ENCODE peak calls at places on chromosome 6, in six cellular contexts. One of them, this sample, is unnamed.

GRCh38 chr6:133774356-133774755 is 114.6 kb upstream of the TCF21 start:
- DNase-seq in GM23338: no peak
- DNase-seq in GM12878: no peak
- DNase-seq in HepG2: no peak
- DNase-seq in K562: no peak
- DNase-seq in H1: no peak
- DNase-seq in this sample: no peak

GRCh38 chr6:162448294-162448693 is 279.3 kb downstream of the PRKN start:
- DNase-seq in GM23338: no peak
- DNase-seq in GM12878: no peak
- DNase-seq in HepG2: no peak
- DNase-seq in K562: no peak
- DNase-seq in H1: no peak
- DNase-seq in this sample: no peak

GRCh38 chr6:835476-836160 is 142.7 kb upstream of the EXOC2 start:
- DNase-seq in GM23338: no peak
- DNase-seq in GM12878: no peak
- DNase-seq in HepG2: no peak
- DNase-seq in K562: no peak
- DNase-seq in H1: no peak
- DNase-seq in this sample: no peak

GRCh38 chr6:15524736-15525401 is 138.0 kb downstream of the DTNBP1 start:
- DNase-seq in GM23338: no peak
- DNase-seq in GM12878: no peak
- DNase-seq in HepG2: no peak
- DNase-seq in K562: no peak
- DNase-seq in H1: no peak
- DNase-seq in this sample: no peak

GRCh38 chr6:151914475-151914874 is 107.0 kb downstream of the ESR1 start:
- DNase-seq in GM23338: peak
- DNase-seq in GM12878: no peak
- DNase-seq in HepG2: peak
- DNase-seq in K562: no peak
- DNase-seq in H1: no peak
- DNase-seq in this sample: no peak

GRCh38 chr6:75563032-75563431 is 38.6 kb upstream of the SENP6 start:
- DNase-seq in GM23338: peak
- DNase-seq in GM12878: no peak
- DNase-seq in HepG2: peak
- DNase-seq in K562: no peak
- DNase-seq in H1: peak
- DNase-seq in this sample: peak

GRCh38 chr6:11631008-11631407 is 93.5 kb downstream of the TMEM170B start:
- DNase-seq in GM23338: no peak
- DNase-seq in GM12878: no peak
- DNase-seq in HepG2: no peak
- DNase-seq in K562: no peak
- DNase-seq in H1: no peak
- DNase-seq in this sample: no peak

GRCh38 chr6:105884426-105884825 is 201.7 kb upstream of the PRDM1 start:
- DNase-seq in GM23338: no peak
- DNase-seq in GM12878: no peak
- DNase-seq in HepG2: no peak
- DNase-seq in K562: no peak
- DNase-seq in H1: no peak
- DNase-seq in this sample: no peak

GRCh38 chr6:71721642-71722041 is 164.7 kb upstream of the RIMS1 start:
- DNase-seq in GM23338: no peak
- DNase-seq in GM12878: no peak
- DNase-seq in HepG2: no peak
- DNase-seq in K562: no peak
- DNase-seq in H1: no peak
- DNase-seq in this sample: no peak

GRCh38 chr6:98828991-98829411 is 5.4 kb upstream of the POU3F2 start:
- DNase-seq in GM23338: peak
- DNase-seq in GM12878: no peak
- DNase-seq in HepG2: no peak
- DNase-seq in K562: no peak
- DNase-seq in H1: no peak
- DNase-seq in this sample: peak

GRCh38 chr6:39956951-39957350 is 22.7 kb upstream of the MOCS1 start:
- DNase-seq in GM23338: no peak
- DNase-seq in GM12878: no peak
- DNase-seq in HepG2: no peak
- DNase-seq in K562: no peak
- DNase-seq in H1: no peak
- DNase-seq in this sample: no peak

GRCh38 chr6:167748046-167748445 is 78.7 kb upstream of the AFDN start:
- DNase-seq in GM23338: no peak
- DNase-seq in GM12878: no peak
- DNase-seq in HepG2: no peak
- DNase-seq in K562: no peak
- DNase-seq in H1: no peak
- DNase-seq in this sample: no peak

GRCh38 chr6:112560651-112561050 is 213.5 kb downstream of the RFPL4B start:
- DNase-seq in GM23338: peak
- DNase-seq in GM12878: no peak
- DNase-seq in HepG2: no peak
- DNase-seq in K562: no peak
- DNase-seq in H1: no peak
- DNase-seq in this sample: no peak

GRCh38 chr6:162294030-162294429 is 433.5 kb downstream of the PRKN start:
- DNase-seq in GM23338: no peak
- DNase-seq in GM12878: no peak
- DNase-seq in HepG2: no peak
- DNase-seq in K562: no peak
- DNase-seq in H1: no peak
- DNase-seq in this sample: no peak

GRCh38 chr6:109874086-109874485 is 104.0 kb upstream of the GPR6 start:
- DNase-seq in GM23338: no peak
- DNase-seq in GM12878: no peak
- DNase-seq in HepG2: no peak
- DNase-seq in K562: no peak
- DNase-seq in H1: no peak
- DNase-seq in this sample: no peak

GRCh38 chr6:36685198-36685919 is 6.8 kb downstream of the CDKN1A start:
- DNase-seq in GM23338: no peak
- DNase-seq in GM12878: no peak
- DNase-seq in HepG2: no peak
- DNase-seq in K562: no peak
- DNase-seq in H1: no peak
- DNase-seq in this sample: no peak

GRCh38 chr6:16925461-16925860 is 164.2 kb upstream of the ATXN1 start:
- DNase-seq in GM23338: no peak
- DNase-seq in GM12878: no peak
- DNase-seq in HepG2: no peak
- DNase-seq in K562: no peak
- DNase-seq in H1: no peak
- DNase-seq in this sample: no peak

GRCh38 chr6:109834131-109834530 is 143.0 kb downstream of the FIG4 start:
- DNase-seq in GM23338: no peak
- DNase-seq in GM12878: no peak
- DNase-seq in HepG2: no peak
- DNase-seq in K562: no peak
- DNase-seq in H1: no peak
- DNase-seq in this sample: no peak

GRCh38 chr6:136539967-136540366 is 10.3 kb downstream of the MAP7 start:
- DNase-seq in GM23338: no peak
- DNase-seq in GM12878: no peak
- DNase-seq in HepG2: no peak
- DNase-seq in K562: no peak
- DNase-seq in H1: no peak
- DNase-seq in this sample: no peak

GRCh38 chr6:122494665-122495272 is 23.2 kb upstream of the SERINC1 start:
- DNase-seq in GM23338: no peak
- DNase-seq in GM12878: no peak
- DNase-seq in HepG2: no peak
- DNase-seq in K562: no peak
- DNase-seq in H1: no peak
- DNase-seq in this sample: no peak

GRCh38 chr6:33438978-33439594 is 15.3 kb upstream of the ZBTB9 start:
- DNase-seq in GM23338: no peak
- DNase-seq in GM12878: no peak
- DNase-seq in HepG2: no peak
- DNase-seq in K562: no peak
- DNase-seq in H1: no peak
- DNase-seq in this sample: no peak

GRCh38 chr6:159249150-159249549 is 80.0 kb downstream of the FNDC1 start:
- DNase-seq in GM23338: no peak
- DNase-seq in GM12878: no peak
- DNase-seq in HepG2: no peak
- DNase-seq in K562: no peak
- DNase-seq in H1: no peak
- DNase-seq in this sample: no peak

GRCh38 chr6:29845405-29846006 is 17.9 kb downstream of the HLA-G start:
- DNase-seq in GM23338: no peak
- DNase-seq in GM12878: peak
- DNase-seq in HepG2: peak
- DNase-seq in K562: no peak
- DNase-seq in H1: no peak
- DNase-seq in this sample: no peak

GRCh38 chr6:137315081-137315480 is 95.9 kb upstream of the IFNGR1 start:
- DNase-seq in GM23338: peak
- DNase-seq in GM12878: no peak
- DNase-seq in HepG2: peak
- DNase-seq in K562: no peak
- DNase-seq in H1: no peak
- DNase-seq in this sample: no peak

GRCh38 chr6:87806635-87807034 is 104.6 kb upstream of the AKIRIN2 start:
- DNase-seq in GM23338: no peak
- DNase-seq in GM12878: no peak
- DNase-seq in HepG2: peak
- DNase-seq in K562: no peak
- DNase-seq in H1: no peak
- DNase-seq in this sample: no peak

GRCh38 chr6:141261672-141262060 is 871.1 kb upstream of the GJE1 start:
- DNase-seq in GM23338: no peak
- DNase-seq in GM12878: no peak
- DNase-seq in HepG2: no peak
- DNase-seq in K562: no peak
- DNase-seq in H1: no peak
- DNase-seq in this sample: no peak

GRCh38 chr6:141258516-141258915 is 874.2 kb upstream of the GJE1 start:
- DNase-seq in GM23338: no peak
- DNase-seq in GM12878: no peak
- DNase-seq in HepG2: no peak
- DNase-seq in K562: no peak
- DNase-seq in H1: no peak
- DNase-seq in this sample: no peak

GRCh38 chr6:141261016-141261671 is 871.6 kb upstream of the GJE1 start:
- DNase-seq in GM23338: no peak
- DNase-seq in GM12878: no peak
- DNase-seq in HepG2: no peak
- DNase-seq in K562: no peak
- DNase-seq in H1: no peak
- DNase-seq in this sample: no peak

GRCh38 chr6:141259832-141260231 is 872.9 kb upstream of the GJE1 start:
- DNase-seq in GM23338: no peak
- DNase-seq in GM12878: no peak
- DNase-seq in HepG2: no peak
- DNase-seq in K562: no peak
- DNase-seq in H1: no peak
- DNase-seq in this sample: no peak

GRCh38 chr6:141260627-141261015 is 872.1 kb upstream of the GJE1 start:
- DNase-seq in GM23338: no peak
- DNase-seq in GM12878: no peak
- DNase-seq in HepG2: no peak
- DNase-seq in K562: no peak
- DNase-seq in H1: no peak
- DNase-seq in this sample: no peak
- TF ChIP-seq CREB1 in GM23338: no peak
- TF ChIP-seq CREB1 in GM12878: no peak
- TF ChIP-seq CREB1 in HepG2: no peak
- TF ChIP-seq CREB1 in K562: no peak
- TF ChIP-seq CREB1 in H1: no peak
- TF ChIP-seq CREB1 in this sample: no peak

GRCh38 chr6:73564578-73565345 is 43.9 kb upstream of the EEF1A1 start:
- DNase-seq in GM23338: no peak
- DNase-seq in GM12878: no peak
- DNase-seq in HepG2: no peak
- DNase-seq in K562: peak
- DNase-seq in H1: no peak
- DNase-seq in this sample: no peak
- TF ChIP-seq CREB1 in GM23338: no peak
- TF ChIP-seq CREB1 in GM12878: no peak
- TF ChIP-seq CREB1 in HepG2: no peak
- TF ChIP-seq CREB1 in K562: no peak
- TF ChIP-seq CREB1 in H1: no peak
- TF ChIP-seq CREB1 in this sample: no peak

DNA sequence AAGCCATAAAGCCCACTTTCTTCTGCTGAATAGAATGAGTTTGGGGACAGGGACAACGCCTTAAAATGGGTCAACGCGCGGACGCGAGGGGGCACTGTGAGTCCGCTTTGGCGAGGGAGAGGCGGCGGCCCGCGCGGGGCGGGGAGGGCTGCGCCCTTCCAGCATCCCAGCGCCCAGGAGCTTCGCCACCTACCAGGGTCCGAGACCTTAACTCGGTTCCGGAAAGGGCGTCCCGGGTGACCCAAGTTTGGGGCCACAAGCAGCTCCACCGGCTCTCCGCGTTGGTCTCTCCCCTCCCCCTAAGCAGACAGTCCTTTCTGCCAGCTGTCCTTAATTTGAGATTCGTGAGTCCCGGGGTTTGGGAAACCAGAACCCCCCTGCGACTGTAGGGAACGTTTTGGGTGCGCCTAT is 1.8 kb upstream of the SAMD5 start:
- DNase-seq in GM23338: peak
- DNase-seq in GM12878: no peak
- DNase-seq in HepG2: peak
- DNase-seq in K562: peak
- DNase-seq in H1: no peak
- DNase-seq in this sample: peak
- TF ChIP-seq CREB1 in GM23338: no peak
- TF ChIP-seq CREB1 in GM12878: no peak
- TF ChIP-seq CREB1 in HepG2: no peak
- TF ChIP-seq CREB1 in K562: no peak
- TF ChIP-seq CREB1 in H1: no peak
- TF ChIP-seq CREB1 in this sample: no peak

DNA sequence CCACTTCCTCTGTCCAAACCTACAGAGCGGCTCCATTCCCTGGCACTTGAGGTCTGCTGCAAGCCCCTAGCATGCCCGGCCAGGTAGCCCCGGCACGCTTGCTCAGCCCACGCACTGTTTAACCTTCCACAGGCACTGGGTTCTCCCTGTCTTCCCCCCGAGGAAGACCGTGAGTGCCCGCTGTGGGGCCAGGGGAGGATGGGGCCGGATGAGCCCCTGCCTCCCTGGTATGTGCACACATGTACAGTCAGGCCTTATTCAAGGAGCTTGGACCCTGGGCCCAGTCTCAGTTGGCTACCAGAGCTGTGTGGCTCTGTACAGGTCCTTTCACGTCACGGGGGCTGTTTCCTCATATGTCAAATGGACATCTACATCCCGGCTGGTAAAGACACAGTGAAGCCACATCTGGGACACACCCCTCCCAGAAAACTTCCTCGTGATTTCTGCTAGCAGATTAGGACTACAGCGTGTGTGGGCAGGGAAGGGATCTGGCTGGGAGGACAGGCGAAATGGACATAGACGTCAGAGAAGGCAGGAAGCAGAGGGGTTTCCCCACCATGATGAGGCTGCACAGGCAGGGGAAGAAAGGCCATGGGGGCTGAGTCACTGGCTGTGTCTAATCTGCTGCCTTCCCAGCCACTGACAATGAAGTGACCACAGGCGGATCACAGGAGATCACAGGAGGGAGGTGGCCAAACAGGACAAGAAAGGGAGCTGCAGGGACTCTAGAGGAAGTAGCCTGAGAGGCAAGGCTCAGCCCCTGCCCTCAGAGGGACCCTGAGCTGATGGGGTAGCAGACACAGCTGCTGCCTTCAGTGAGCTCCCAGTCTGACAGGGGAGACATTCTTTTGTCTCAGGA is 62.9 kb downstream of the MRPL14 start:
- DNase-seq in GM23338: no peak
- DNase-seq in GM12878: no peak
- DNase-seq in HepG2: peak
- DNase-seq in K562: peak
- DNase-seq in H1: no peak
- DNase-seq in this sample: no peak
- TF ChIP-seq CREB1 in GM23338: no peak
- TF ChIP-seq CREB1 in GM12878: no peak
- TF ChIP-seq CREB1 in HepG2: no peak
- TF ChIP-seq CREB1 in K562: peak
- TF ChIP-seq CREB1 in H1: no peak
- TF ChIP-seq CREB1 in this sample: no peak